ENCODE peak calls at places on chromosomes 13 and 19, in eight cellular contexts. One of them, this sample, is unnamed.

GRCh38 chr13:111114362-111115050 is 604 bp upstream of the ARHGEF7 start:
- DNase-seq in sigmoid colon: peak
- DNase-seq in stomach: no peak
- DNase-seq in suprapubic skin: no peak
- DNase-seq in uterus: peak
- DNase-seq in A549: no peak
- DNase-seq in breast epithelium: no peak
- DNase-seq in mucosa of descending colon: no peak
- DNase-seq in this sample: no peak

GRCh38 chr13:112711528-112712265 is 21.9 kb downstream of the ATP11A start:
- DNase-seq in sigmoid colon: peak
- DNase-seq in mucosa of descending colon: no peak
- DNase-seq in stomach: peak
- DNase-seq in A549: peak
- DNase-seq in uterus: peak
- DNase-seq in breast epithelium: peak
- DNase-seq in suprapubic skin: peak
- DNase-seq in this sample: peak

GRCh38 chr13:106103779-106104178 is 431.7 kb downstream of the EFNB2 start:
- DNase-seq in stomach: no peak
- DNase-seq in sigmoid colon: no peak
- DNase-seq in mucosa of descending colon: no peak
- DNase-seq in breast epithelium: no peak
- DNase-seq in A549: peak
- DNase-seq in uterus: no peak
- DNase-seq in suprapubic skin: no peak
- DNase-seq in this sample: no peak

GRCh38 chr13:33571618-33572017 is 246.3 kb upstream of the RFC3 start:
- DNase-seq in stomach: no peak
- DNase-seq in uterus: no peak
- DNase-seq in A549: no peak
- DNase-seq in suprapubic skin: no peak
- DNase-seq in breast epithelium: no peak
- DNase-seq in sigmoid colon: no peak
- DNase-seq in mucosa of descending colon: no peak
- DNase-seq in this sample: no peak

GRCh38 chr19:13275016-13275722 is 125.0 kb downstream of the IER2 start:
- DNase-seq in breast epithelium: no peak
- DNase-seq in stomach: no peak
- DNase-seq in A549: no peak
- DNase-seq in uterus: no peak
- DNase-seq in suprapubic skin: no peak
- DNase-seq in sigmoid colon: no peak
- DNase-seq in mucosa of descending colon: no peak
- DNase-seq in this sample: no peak

GRCh38 chr19:2546128-2547032 is 70.5 kb downstream of the GADD45B start:
- DNase-seq in A549: no peak
- DNase-seq in stomach: peak
- DNase-seq in breast epithelium: peak
- DNase-seq in mucosa of descending colon: peak
- DNase-seq in uterus: peak
- DNase-seq in sigmoid colon: peak
- DNase-seq in suprapubic skin: peak
- DNase-seq in this sample: no peak

GRCh38 chr13:76799696-76800095 is 86.5 kb downstream of the KCTD12 start:
- DNase-seq in A549: no peak
- DNase-seq in mucosa of descending colon: no peak
- DNase-seq in sigmoid colon: no peak
- DNase-seq in stomach: no peak
- DNase-seq in suprapubic skin: no peak
- DNase-seq in breast epithelium: no peak
- DNase-seq in uterus: no peak
- DNase-seq in this sample: no peak

GRCh38 chr13:24203726-24204295 is 43.3 kb downstream of the SPATA13 start:
- DNase-seq in mucosa of descending colon: no peak
- DNase-seq in breast epithelium: no peak
- DNase-seq in uterus: no peak
- DNase-seq in stomach: no peak
- DNase-seq in suprapubic skin: no peak
- DNase-seq in sigmoid colon: no peak
- DNase-seq in A549: no peak
- DNase-seq in this sample: no peak

GRCh38 chr19:2108251-2109016 is 11.7 kb downstream of the IZUMO4 start:
- DNase-seq in suprapubic skin: no peak
- DNase-seq in uterus: no peak
- DNase-seq in A549: no peak
- DNase-seq in sigmoid colon: no peak
- DNase-seq in breast epithelium: no peak
- DNase-seq in mucosa of descending colon: no peak
- DNase-seq in stomach: no peak
- DNase-seq in this sample: no peak

GRCh38 chr13:97391201-97391600 is 42.8 kb upstream of the RAP2A start:
- DNase-seq in sigmoid colon: no peak
- DNase-seq in stomach: no peak
- DNase-seq in mucosa of descending colon: no peak
- DNase-seq in uterus: no peak
- DNase-seq in breast epithelium: no peak
- DNase-seq in suprapubic skin: no peak
- DNase-seq in A549: no peak
- DNase-seq in this sample: no peak

GRCh38 chr13:52846567-52847321 is 1.7 kb downstream of the PCDH8 start:
- DNase-seq in suprapubic skin: no peak
- DNase-seq in uterus: no peak
- DNase-seq in mucosa of descending colon: peak
- DNase-seq in breast epithelium: no peak
- DNase-seq in A549: no peak
- DNase-seq in sigmoid colon: no peak
- DNase-seq in stomach: no peak
- DNase-seq in this sample: no peak

GRCh38 chr13:44088911-44089851 is 209.5 kb downstream of the LACC1 start:
- DNase-seq in sigmoid colon: no peak
- DNase-seq in stomach: no peak
- DNase-seq in breast epithelium: no peak
- DNase-seq in uterus: no peak
- DNase-seq in A549: no peak
- DNase-seq in suprapubic skin: no peak
- DNase-seq in mucosa of descending colon: no peak
- DNase-seq in this sample: no peak

GRCh38 chr13:36666482-36667264 is 7.1 kb upstream of the SERTM1 start:
- DNase-seq in breast epithelium: no peak
- DNase-seq in uterus: peak
- DNase-seq in sigmoid colon: no peak
- DNase-seq in suprapubic skin: no peak
- DNase-seq in A549: no peak
- DNase-seq in stomach: no peak
- DNase-seq in mucosa of descending colon: no peak
- DNase-seq in this sample: no peak

GRCh38 chr19:14577885-14578427 is 4.9 kb upstream of the CLEC17A start:
- DNase-seq in suprapubic skin: no peak
- DNase-seq in uterus: no peak
- DNase-seq in sigmoid colon: no peak
- DNase-seq in stomach: no peak
- DNase-seq in breast epithelium: no peak
- DNase-seq in A549: no peak
- DNase-seq in mucosa of descending colon: no peak
- DNase-seq in this sample: no peak

GRCh38 chr19:50667759-50668231 is 18.6 kb downstream of the C19orf81 start:
- DNase-seq in A549: no peak
- DNase-seq in mucosa of descending colon: no peak
- DNase-seq in suprapubic skin: no peak
- DNase-seq in breast epithelium: no peak
- DNase-seq in stomach: no peak
- DNase-seq in sigmoid colon: no peak
- DNase-seq in uterus: no peak
- DNase-seq in this sample: no peak

GRCh38 chr19:7340959-7341837 is 7.5 kb upstream of the ARHGEF18 start:
- DNase-seq in sigmoid colon: peak
- DNase-seq in A549: peak
- DNase-seq in suprapubic skin: peak
- DNase-seq in uterus: peak
- DNase-seq in mucosa of descending colon: peak
- DNase-seq in stomach: peak
- DNase-seq in breast epithelium: peak
- DNase-seq in this sample: peak

DNA sequence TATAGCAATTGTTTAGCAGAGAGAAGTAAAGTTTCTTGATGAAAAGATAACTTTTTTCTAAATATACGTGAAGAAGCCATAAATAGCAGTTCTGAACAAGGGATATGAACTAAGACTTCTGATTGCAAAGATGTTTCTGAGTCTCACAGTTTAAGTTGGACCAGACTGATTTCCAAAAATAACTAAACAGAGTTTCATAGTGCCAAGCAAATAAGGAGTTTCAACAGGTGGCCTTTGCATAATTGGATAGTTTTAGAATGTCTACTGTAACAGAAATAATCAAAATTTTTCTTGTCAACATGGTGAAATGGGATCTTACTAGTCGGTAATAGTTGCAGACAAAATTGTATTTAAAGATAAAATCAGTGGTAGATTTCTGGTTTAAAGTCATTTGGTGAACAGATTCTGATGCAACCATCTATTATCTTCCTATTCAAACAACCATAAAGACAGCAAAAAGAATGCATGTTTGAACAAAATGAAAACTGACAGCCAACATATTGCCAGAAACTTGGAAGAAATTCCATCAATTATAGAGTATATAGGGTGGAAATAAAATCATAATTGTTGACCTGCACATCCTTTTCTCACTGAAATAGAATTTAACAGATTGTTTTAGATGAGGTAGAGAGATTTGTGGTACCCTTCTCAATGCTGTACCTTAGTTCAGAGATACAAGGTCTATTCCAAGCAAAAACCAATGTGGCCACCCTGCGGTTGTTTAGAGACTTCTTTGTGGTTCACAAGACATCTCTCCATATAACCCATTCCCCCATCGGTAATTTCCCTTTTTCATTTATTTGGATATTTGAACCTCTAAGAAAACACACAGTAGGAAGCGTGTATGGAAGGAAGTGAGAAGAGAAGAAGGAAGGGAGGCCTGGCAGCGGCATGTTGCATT is 275.3 kb downstream of the COG6 start:
- DNase-seq in suprapubic skin: no peak
- DNase-seq in sigmoid colon: no peak
- DNase-seq in breast epithelium: no peak
- DNase-seq in stomach: no peak
- DNase-seq in uterus: no peak
- DNase-seq in mucosa of descending colon: no peak
- DNase-seq in A549: no peak
- DNase-seq in this sample: no peak
- H3K4me3 ChIP-seq in suprapubic skin: no peak
- H3K4me3 ChIP-seq in sigmoid colon: no peak
- H3K4me3 ChIP-seq in breast epithelium: no peak
- H3K4me3 ChIP-seq in stomach: no peak
- H3K4me3 ChIP-seq in uterus: no peak
- H3K4me3 ChIP-seq in mucosa of descending colon: no peak
- H3K4me3 ChIP-seq in A549: no peak
- H3K4me3 ChIP-seq in this sample: no peak

GRCh38 chr13:94952787-94953186 is 240.4 kb upstream of the SOX21 start:
- DNase-seq in mucosa of descending colon: no peak
- DNase-seq in breast epithelium: no peak
- DNase-seq in A549: no peak
- DNase-seq in suprapubic skin: no peak
- DNase-seq in stomach: no peak
- DNase-seq in sigmoid colon: no peak
- DNase-seq in uterus: no peak
- DNase-seq in this sample: no peak

GRCh38 chr13:94947965-94948371 is 235.6 kb upstream of the SOX21 start:
- DNase-seq in breast epithelium: no peak
- DNase-seq in uterus: no peak
- DNase-seq in A549: no peak
- DNase-seq in suprapubic skin: no peak
- DNase-seq in sigmoid colon: no peak
- DNase-seq in stomach: no peak
- DNase-seq in mucosa of descending colon: no peak
- DNase-seq in this sample: no peak

GRCh38 chr13:94947392-94947791 is 235.0 kb upstream of the SOX21 start:
- DNase-seq in suprapubic skin: no peak
- DNase-seq in sigmoid colon: no peak
- DNase-seq in stomach: no peak
- DNase-seq in breast epithelium: no peak
- DNase-seq in A549: no peak
- DNase-seq in mucosa of descending colon: no peak
- DNase-seq in uterus: no peak
- DNase-seq in this sample: no peak

DNA sequence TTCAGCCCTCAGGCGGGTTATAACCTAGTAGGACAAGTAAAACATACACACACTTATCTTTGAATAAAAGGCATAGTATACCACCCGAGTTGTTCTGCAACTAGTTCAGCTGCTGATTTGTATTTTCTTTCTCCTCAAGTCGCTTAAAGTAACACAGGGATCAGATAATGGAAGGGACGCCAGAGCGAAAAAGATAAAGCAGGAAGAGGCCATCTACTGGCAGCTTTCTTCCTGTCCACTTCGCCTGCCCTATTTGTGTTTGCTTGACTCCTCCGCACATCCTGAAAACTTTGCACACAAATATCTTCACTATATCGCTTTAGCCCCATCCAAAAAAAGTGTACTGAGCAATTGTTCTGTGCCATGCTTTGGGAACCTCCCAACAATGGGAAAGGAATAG is 238.0 kb upstream of the SOX21 start:
- DNase-seq in suprapubic skin: no peak
- DNase-seq in mucosa of descending colon: no peak
- DNase-seq in uterus: no peak
- DNase-seq in breast epithelium: no peak
- DNase-seq in sigmoid colon: no peak
- DNase-seq in stomach: no peak
- DNase-seq in A549: no peak
- DNase-seq in this sample: no peak
- TF ChIP-seq CTCF in suprapubic skin: no peak
- TF ChIP-seq CTCF in mucosa of descending colon: no peak
- TF ChIP-seq CTCF in uterus: no peak
- TF ChIP-seq CTCF in breast epithelium: no peak
- TF ChIP-seq CTCF in sigmoid colon: no peak
- TF ChIP-seq CTCF in stomach: no peak
- TF ChIP-seq CTCF in A549: no peak
- TF ChIP-seq CTCF in this sample: no peak

GRCh38 chr19:55543567-55543966 is 1.8 kb downstream of the SBK3 start:
- DNase-seq in suprapubic skin: no peak
- DNase-seq in A549: no peak
- DNase-seq in mucosa of descending colon: no peak
- DNase-seq in uterus: no peak
- DNase-seq in stomach: no peak
- DNase-seq in breast epithelium: no peak
- DNase-seq in sigmoid colon: no peak
- DNase-seq in this sample: no peak
- H3K4me3 ChIP-seq in suprapubic skin: no peak
- H3K4me3 ChIP-seq in A549: no peak
- H3K4me3 ChIP-seq in mucosa of descending colon: no peak
- H3K4me3 ChIP-seq in uterus: no peak
- H3K4me3 ChIP-seq in stomach: no peak
- H3K4me3 ChIP-seq in breast epithelium: no peak
- H3K4me3 ChIP-seq in sigmoid colon: no peak
- H3K4me3 ChIP-seq in this sample: no peak

DNA sequence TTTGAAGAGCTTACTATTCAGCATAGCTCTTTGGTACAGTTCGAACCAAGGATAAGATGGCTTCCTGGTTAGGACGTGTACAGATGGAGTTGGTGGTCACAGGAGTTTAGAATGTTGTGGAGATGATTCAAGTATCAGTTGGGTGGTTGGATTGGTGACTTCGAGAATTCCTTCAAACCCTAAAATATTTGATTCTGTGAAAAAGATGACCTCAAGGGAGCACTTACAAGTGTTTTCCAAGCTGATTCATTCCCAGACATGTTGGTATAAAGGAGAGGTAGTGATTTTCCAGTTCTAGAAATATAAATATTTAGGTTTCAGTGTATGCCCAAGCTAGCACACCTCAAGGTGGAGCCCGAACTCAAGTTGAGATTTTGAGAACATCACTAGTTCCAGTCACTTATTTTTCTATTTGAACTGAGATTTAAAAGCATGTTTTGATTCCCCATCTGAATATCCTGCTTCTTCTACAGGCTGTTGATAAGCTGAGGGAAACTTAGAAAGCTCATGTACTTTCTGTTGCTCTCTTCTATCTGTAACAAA is 306.1 kb downstream of the DCT start:
- DNase-seq in A549: no peak
- DNase-seq in breast epithelium: no peak
- DNase-seq in uterus: no peak
- DNase-seq in suprapubic skin: no peak
- DNase-seq in stomach: no peak
- DNase-seq in mucosa of descending colon: no peak
- DNase-seq in sigmoid colon: no peak
- DNase-seq in this sample: no peak
- TF ChIP-seq CTCF in A549: no peak
- TF ChIP-seq CTCF in breast epithelium: no peak
- TF ChIP-seq CTCF in uterus: no peak
- TF ChIP-seq CTCF in suprapubic skin: no peak
- TF ChIP-seq CTCF in stomach: no peak
- TF ChIP-seq CTCF in mucosa of descending colon: no peak
- TF ChIP-seq CTCF in sigmoid colon: no peak
- TF ChIP-seq CTCF in this sample: no peak